ENCODE peak calls at places on chromosomes 12 and 14, in nine cellular contexts. One of them, this sample, is unnamed.

GRCh38 chr12:50211392-50212070 is 44.4 kb upstream of the CERS5 start:
- DNase-seq in T follicular helper cell: no peak
- DNase-seq in OCI-M1: peak; percentile 36
- DNase-seq in aorta: no peak
- DNase-seq in glutamatergic neuron: no peak
- DNase-seq in fibroblast of lung: no peak
- DNase-seq in Right ventricle myocardium superior: no peak
- DNase-seq in MCF 10A: no peak
- DNase-seq in IMR-90: no peak
- DNase-seq in this sample: no peak

GRCh38 chr14:102019141-102019540 is 54.8 kb downstream of the DYNC1H1 start:
- DNase-seq in Right ventricle myocardium superior: no peak
- DNase-seq in MCF 10A: no peak
- DNase-seq in T follicular helper cell: no peak
- DNase-seq in IMR-90: no peak
- DNase-seq in glutamatergic neuron: no peak
- DNase-seq in OCI-M1: no peak
- DNase-seq in fibroblast of lung: no peak
- DNase-seq in aorta: peak; percentile 25
- DNase-seq in this sample: no peak

GRCh38 chr12:26647091-26647490 is 185.9 kb downstream of the ITPR2 start:
- DNase-seq in T follicular helper cell: no peak
- DNase-seq in IMR-90: peak; percentile 44
- DNase-seq in OCI-M1: no peak
- DNase-seq in Right ventricle myocardium superior: no peak
- DNase-seq in glutamatergic neuron: no peak
- DNase-seq in fibroblast of lung: peak; percentile 26
- DNase-seq in MCF 10A: no peak
- DNase-seq in aorta: no peak
- DNase-seq in this sample: no peak

GRCh38 chr12:110367209-110367864 is 36.2 kb downstream of the ANAPC7 start:
- DNase-seq in Right ventricle myocardium superior: no peak
- DNase-seq in glutamatergic neuron: no peak
- DNase-seq in T follicular helper cell: no peak
- DNase-seq in IMR-90: peak; percentile 40
- DNase-seq in fibroblast of lung: no peak
- DNase-seq in MCF 10A: no peak
- DNase-seq in OCI-M1: no peak
- DNase-seq in aorta: peak; percentile 74
- DNase-seq in this sample: no peak

GRCh38 chr12:30420561-30420960 is 275.1 kb downstream of the IPO8 start:
- DNase-seq in MCF 10A: peak; percentile 42
- DNase-seq in fibroblast of lung: peak; percentile 72
- DNase-seq in IMR-90: peak; percentile 1
- DNase-seq in OCI-M1: no peak
- DNase-seq in glutamatergic neuron: no peak
- DNase-seq in aorta: no peak
- DNase-seq in T follicular helper cell: no peak
- DNase-seq in Right ventricle myocardium superior: no peak
- DNase-seq in this sample: no peak

GRCh38 chr12:47867496-47867941 is 37.3 kb downstream of the VDR start:
- DNase-seq in MCF 10A: peak; percentile 87
- DNase-seq in glutamatergic neuron: no peak
- DNase-seq in OCI-M1: peak; percentile 44
- DNase-seq in T follicular helper cell: no peak
- DNase-seq in aorta: no peak
- DNase-seq in IMR-90: peak; percentile 96
- DNase-seq in fibroblast of lung: peak; percentile 87
- DNase-seq in Right ventricle myocardium superior: no peak
- DNase-seq in this sample: peak; percentile 46

GRCh38 chr12:113860950-113861349 is 105.2 kb downstream of the RBM19 start:
- DNase-seq in MCF 10A: peak; percentile 91
- DNase-seq in glutamatergic neuron: no peak
- DNase-seq in IMR-90: peak; percentile 98
- DNase-seq in T follicular helper cell: no peak
- DNase-seq in OCI-M1: peak; percentile 10
- DNase-seq in Right ventricle myocardium superior: no peak
- DNase-seq in fibroblast of lung: peak; percentile 96
- DNase-seq in aorta: no peak
- DNase-seq in this sample: peak; percentile 33

GRCh38 chr14:92480856-92481255 is 32.7 kb upstream of the RIN3 start:
- DNase-seq in MCF 10A: no peak
- DNase-seq in fibroblast of lung: no peak
- DNase-seq in aorta: no peak
- DNase-seq in OCI-M1: no peak
- DNase-seq in glutamatergic neuron: no peak
- DNase-seq in IMR-90: no peak
- DNase-seq in T follicular helper cell: no peak
- DNase-seq in Right ventricle myocardium superior: no peak
- DNase-seq in this sample: no peak

GRCh38 chr12:124456652-124457152 is 110.7 kb downstream of the NCOR2 start:
- DNase-seq in OCI-M1: no peak
- DNase-seq in glutamatergic neuron: no peak
- DNase-seq in T follicular helper cell: no peak
- DNase-seq in aorta: peak; percentile 77
- DNase-seq in fibroblast of lung: no peak
- DNase-seq in Right ventricle myocardium superior: peak; percentile 74
- DNase-seq in IMR-90: no peak
- DNase-seq in MCF 10A: no peak
- DNase-seq in this sample: no peak

GRCh38 chr12:93912086-93912733 is 235.0 kb downstream of the CRADD start:
- DNase-seq in Right ventricle myocardium superior: no peak
- DNase-seq in glutamatergic neuron: no peak
- DNase-seq in aorta: no peak
- DNase-seq in fibroblast of lung: peak; percentile 23
- DNase-seq in T follicular helper cell: no peak
- DNase-seq in IMR-90: no peak
- DNase-seq in MCF 10A: no peak
- DNase-seq in OCI-M1: no peak
- DNase-seq in this sample: no peak

GRCh38 chr12:78645956-78646355 is 218.6 kb upstream of the SYT1 start:
- DNase-seq in OCI-M1: no peak
- DNase-seq in fibroblast of lung: peak; percentile 13
- DNase-seq in IMR-90: peak; percentile 0
- DNase-seq in Right ventricle myocardium superior: no peak
- DNase-seq in aorta: no peak
- DNase-seq in T follicular helper cell: no peak
- DNase-seq in glutamatergic neuron: no peak
- DNase-seq in MCF 10A: no peak
- DNase-seq in this sample: no peak

GRCh38 chr12:2290091-2290490 is 237.3 kb downstream of the CACNA1C start:
- DNase-seq in glutamatergic neuron: no peak
- DNase-seq in IMR-90: no peak
- DNase-seq in T follicular helper cell: no peak
- DNase-seq in fibroblast of lung: no peak
- DNase-seq in Right ventricle myocardium superior: no peak
- DNase-seq in aorta: no peak
- DNase-seq in MCF 10A: no peak
- DNase-seq in OCI-M1: no peak
- DNase-seq in this sample: no peak

GRCh38 chr12:111034148-111034910 is 114.0 kb upstream of the MYL2 start:
- DNase-seq in IMR-90: no peak
- DNase-seq in glutamatergic neuron: peak; percentile 71
- DNase-seq in aorta: no peak
- DNase-seq in MCF 10A: no peak
- DNase-seq in Right ventricle myocardium superior: no peak
- DNase-seq in OCI-M1: no peak
- DNase-seq in T follicular helper cell: no peak
- DNase-seq in fibroblast of lung: peak; percentile 1
- DNase-seq in this sample: no peak

GRCh38 chr12:57456145-57456700 is 1.1 kb downstream of the INHBE start:
- DNase-seq in IMR-90: peak; percentile 44
- DNase-seq in T follicular helper cell: no peak
- DNase-seq in glutamatergic neuron: peak; percentile 58
- DNase-seq in MCF 10A: peak; percentile 62
- DNase-seq in Right ventricle myocardium superior: no peak
- DNase-seq in aorta: no peak
- DNase-seq in fibroblast of lung: peak; percentile 29
- DNase-seq in OCI-M1: peak; percentile 88
- DNase-seq in this sample: peak; percentile 37

GRCh38 chr12:9389796-9390195 is 181.6 kb upstream of the PZP start:
- DNase-seq in MCF 10A: no peak
- DNase-seq in OCI-M1: no peak
- DNase-seq in T follicular helper cell: no peak
- DNase-seq in IMR-90: no peak
- DNase-seq in glutamatergic neuron: no peak
- DNase-seq in aorta: no peak
- DNase-seq in Right ventricle myocardium superior: no peak
- DNase-seq in fibroblast of lung: no peak
- DNase-seq in this sample: no peak

GRCh38 chr14:103480595-103480994 is 42.0 kb downstream of the CKB start:
- DNase-seq in T follicular helper cell: no peak
- DNase-seq in glutamatergic neuron: no peak
- DNase-seq in aorta: no peak
- DNase-seq in fibroblast of lung: no peak
- DNase-seq in Right ventricle myocardium superior: no peak
- DNase-seq in OCI-M1: no peak
- DNase-seq in MCF 10A: no peak
- DNase-seq in IMR-90: no peak
- DNase-seq in this sample: no peak

GRCh38 chr12:95218852-95219171 is 1.2 kb downstream of the VEZT start:
- DNase-seq in glutamatergic neuron: peak; percentile 30
- DNase-seq in aorta: no peak
- DNase-seq in fibroblast of lung: no peak
- DNase-seq in MCF 10A: peak; percentile 50
- DNase-seq in OCI-M1: peak; percentile 71
- DNase-seq in Right ventricle myocardium superior: no peak
- DNase-seq in T follicular helper cell: peak; percentile 16
- DNase-seq in IMR-90: no peak
- DNase-seq in this sample: peak; percentile 55

This sample was measured in K562.